ENCODE peak calls at places on chromosomes 6 and 20, in five cellular contexts. One of them, this sample, is unnamed.

GRCh38 chr6:163828038-163828790 is 413.7 kb downstream of the QKI start:
- DNase-seq in H1: no peak
- DNase-seq in HCT116: no peak
- DNase-seq in K562: no peak
- DNase-seq in HepG2: no peak
- DNase-seq in this sample: no peak

GRCh38 chr6:32439708-32440214 is at the start of gene HLA-DRA:
- DNase-seq in H1: no peak
- DNase-seq in HCT116: peak; percentile 72
- DNase-seq in K562: peak; percentile 70
- DNase-seq in HepG2: peak; percentile 31
- DNase-seq in this sample: peak; percentile 99

GRCh38 chr6:21886601-21887091 is 293.1 kb downstream of the SOX4 start:
- DNase-seq in H1: no peak
- DNase-seq in HCT116: no peak
- DNase-seq in K562: no peak
- DNase-seq in HepG2: no peak
- DNase-seq in this sample: no peak

GRCh38 chr6:84665392-84665791 is 99.0 kb downstream of the TBX18 start:
- DNase-seq in H1: no peak
- DNase-seq in HCT116: no peak
- DNase-seq in K562: no peak
- DNase-seq in HepG2: no peak
- DNase-seq in this sample: no peak

GRCh38 chr20:1437222-1437904 is 29.3 kb downstream of the NSFL1C start:
- DNase-seq in H1: no peak
- DNase-seq in HCT116: peak; percentile 71
- DNase-seq in K562: peak; percentile 56
- DNase-seq in HepG2: peak; percentile 83
- DNase-seq in this sample: peak; percentile 40

GRCh38 chr6:37632989-37633550 is 64.6 kb downstream of the MDGA1 start:
- DNase-seq in H1: no peak
- DNase-seq in HCT116: no peak
- DNase-seq in K562: no peak
- DNase-seq in HepG2: no peak
- DNase-seq in this sample: no peak

GRCh38 chr6:160071805-160072687 is 49.6 kb upstream of the SLC22A1 start:
- DNase-seq in H1: no peak
- DNase-seq in HCT116: no peak
- DNase-seq in K562: no peak
- DNase-seq in HepG2: no peak
- DNase-seq in this sample: no peak

GRCh38 chr20:11851646-11852045 is 66.0 kb upstream of the BTBD3 start:
- DNase-seq in H1: no peak
- DNase-seq in HCT116: no peak
- DNase-seq in K562: no peak
- DNase-seq in HepG2: no peak
- DNase-seq in this sample: no peak

GRCh38 chr20:63687419-63688233 is 8.8 kb upstream of the TNFRSF6B start:
- DNase-seq in H1: no peak
- DNase-seq in HCT116: no peak
- DNase-seq in K562: no peak
- DNase-seq in HepG2: no peak
- DNase-seq in this sample: no peak

GRCh38 chr20:60071965-60072364 is 113.7 kb downstream of the CDH26 start:
- DNase-seq in H1: no peak
- DNase-seq in HCT116: no peak
- DNase-seq in K562: no peak
- DNase-seq in HepG2: no peak
- DNase-seq in this sample: no peak

GRCh38 chr20:21110811-21111210 is 4.7 kb upstream of the LINC00237 start:
- DNase-seq in H1: no peak
- DNase-seq in HCT116: no peak
- DNase-seq in K562: no peak
- DNase-seq in HepG2: no peak
- DNase-seq in this sample: no peak

GRCh38 chr20:50743087-50743486 is 11.7 kb downstream of the PARD6B start:
- DNase-seq in H1: no peak
- DNase-seq in HCT116: no peak
- DNase-seq in K562: no peak
- DNase-seq in HepG2: no peak
- DNase-seq in this sample: no peak

GRCh38 chr6:107360476-107360875 is 98.9 kb downstream of the PDSS2 start:
- DNase-seq in H1: no peak
- DNase-seq in HCT116: no peak
- DNase-seq in K562: no peak
- DNase-seq in HepG2: no peak
- DNase-seq in this sample: no peak

GRCh38 chr20:58236612-58237317 is 8.3 kb upstream of the ANKRD60 start:
- DNase-seq in H1: peak; percentile 34
- DNase-seq in HCT116: no peak
- DNase-seq in K562: peak; percentile 74
- DNase-seq in HepG2: peak; percentile 52
- DNase-seq in this sample: peak; percentile 12

GRCh38 chr6:69871107-69871506 is 4.8 kb downstream of the COL19A1 start:
- DNase-seq in H1: no peak
- DNase-seq in HCT116: no peak
- DNase-seq in K562: no peak
- DNase-seq in HepG2: no peak
- DNase-seq in this sample: no peak

GRCh38 chr20:40547492-40548129 is 141.4 kb downstream of the MAFB start:
- DNase-seq in H1: no peak
- DNase-seq in HCT116: no peak
- DNase-seq in K562: no peak
- DNase-seq in HepG2: no peak
- DNase-seq in this sample: no peak

GRCh38 chr6:95240514-95240913 is 336.8 kb upstream of the MANEA start:
- DNase-seq in H1: no peak
- DNase-seq in HCT116: no peak
- DNase-seq in K562: no peak
- DNase-seq in HepG2: no peak
- DNase-seq in this sample: no peak

GRCh38 chr20:1281279-1282057 is 15.4 kb downstream of the SNPH start:
- DNase-seq in H1: no peak
- DNase-seq in HCT116: no peak
- DNase-seq in K562: no peak
- DNase-seq in HepG2: no peak
- DNase-seq in this sample: no peak

GRCh38 chr6:167956983-167957492 is 40.4 kb upstream of the KIF25 start:
- DNase-seq in H1: no peak
- DNase-seq in HCT116: no peak
- DNase-seq in K562: no peak
- DNase-seq in HepG2: peak; percentile 74
- DNase-seq in this sample: no peak

GRCh38 chr6:167954151-167954550 is 43.3 kb upstream of the KIF25 start:
- DNase-seq in H1: no peak
- DNase-seq in HCT116: no peak
- DNase-seq in K562: no peak
- DNase-seq in HepG2: no peak
- DNase-seq in this sample: no peak

GRCh38 chr6:167957626-167958025 is 39.8 kb upstream of the KIF25 start:
- DNase-seq in H1: no peak
- DNase-seq in HCT116: peak; percentile 8
- DNase-seq in K562: no peak
- DNase-seq in HepG2: no peak
- DNase-seq in this sample: no peak

GRCh38 chr6:167953551-167953950 is 43.9 kb upstream of the KIF25 start:
- DNase-seq in H1: no peak
- DNase-seq in HCT116: no peak
- DNase-seq in K562: no peak
- DNase-seq in HepG2: no peak
- DNase-seq in this sample: no peak

DNA sequence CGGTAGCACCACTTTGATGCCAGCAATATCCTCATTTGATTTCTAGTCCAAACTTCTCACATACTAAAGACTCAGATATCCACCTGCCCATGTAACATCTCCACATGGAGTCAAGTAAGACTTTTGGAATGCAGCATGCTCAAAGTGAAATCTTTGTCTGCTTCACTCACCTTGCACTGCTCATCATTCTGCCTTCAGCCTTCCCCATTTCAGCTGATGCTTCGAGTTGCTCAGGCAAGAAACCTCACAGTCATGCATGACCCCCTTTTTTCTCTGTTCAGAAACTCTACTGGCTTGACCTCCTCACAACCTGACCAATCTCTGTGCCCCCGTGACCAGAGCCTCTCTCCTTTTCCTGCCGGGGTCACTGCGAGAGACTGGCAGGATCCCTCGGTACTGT is 41.0 kb upstream of the KIF25 start:
- DNase-seq in H1: no peak
- DNase-seq in HCT116: no peak
- DNase-seq in K562: no peak
- DNase-seq in HepG2: no peak
- DNase-seq in this sample: no peak
- TF ChIP-seq SP1 in H1: no peak
- TF ChIP-seq SP1 in HCT116: no peak
- TF ChIP-seq SP1 in K562: no peak
- TF ChIP-seq SP1 in HepG2: no peak
- TF ChIP-seq SP1 in this sample: no peak

GRCh38 chr20:61698598-61698960 is 367.1 kb downstream of the TAF4 start:
- DNase-seq in H1: no peak
- DNase-seq in HCT116: no peak
- DNase-seq in K562: no peak
- DNase-seq in HepG2: no peak
- DNase-seq in this sample: no peak

GRCh38 chr20:61697666-61698597 is 367.7 kb downstream of the TAF4 start:
- DNase-seq in H1: no peak
- DNase-seq in HCT116: no peak
- DNase-seq in K562: no peak
- DNase-seq in HepG2: no peak
- DNase-seq in this sample: no peak

GRCh38 chr20:61695741-61696140 is 369.9 kb downstream of the TAF4 start:
- DNase-seq in H1: no peak
- DNase-seq in HCT116: no peak
- DNase-seq in K562: no peak
- DNase-seq in HepG2: no peak
- DNase-seq in this sample: no peak

GRCh38 chr20:61694666-61695065 is 371.0 kb downstream of the TAF4 start:
- DNase-seq in H1: no peak
- DNase-seq in HCT116: no peak
- DNase-seq in K562: no peak
- DNase-seq in HepG2: no peak
- DNase-seq in this sample: no peak

GRCh38 chr20:61696181-61696735 is 369.4 kb downstream of the TAF4 start:
- DNase-seq in H1: no peak
- DNase-seq in HCT116: no peak
- DNase-seq in K562: no peak
- DNase-seq in HepG2: no peak
- DNase-seq in this sample: no peak
- TF ChIP-seq POLR2A in H1: no peak
- TF ChIP-seq POLR2A in HCT116: no peak
- TF ChIP-seq POLR2A in K562: no peak
- TF ChIP-seq POLR2A in HepG2: no peak
- TF ChIP-seq POLR2A in this sample: no peak

GRCh38 chr6:117829594-117830319 is 77.3 kb upstream of the SLC35F1 start:
- DNase-seq in H1: peak; percentile 17
- DNase-seq in HCT116: peak; percentile 51
- DNase-seq in K562: no peak
- DNase-seq in HepG2: peak; percentile 44
- DNase-seq in this sample: no peak
- TF ChIP-seq SP1 in H1: peak; percentile 22
- TF ChIP-seq SP1 in HCT116: peak; percentile 23
- TF ChIP-seq SP1 in K562: no peak
- TF ChIP-seq SP1 in HepG2: no peak
- TF ChIP-seq SP1 in this sample: no peak

GRCh38 chr6:29649701-29650673 is 6.9 kb upstream of the MOG start:
- DNase-seq in H1: peak; percentile 94
- DNase-seq in HCT116: peak; percentile 98
- DNase-seq in K562: peak; percentile 94
- DNase-seq in HepG2: peak; percentile 96
- DNase-seq in this sample: peak; percentile 89
- TF ChIP-seq POLR2A in H1: no peak
- TF ChIP-seq POLR2A in HCT116: peak; percentile 91
- TF ChIP-seq POLR2A in K562: peak; percentile 71
- TF ChIP-seq POLR2A in HepG2: peak; percentile 34
- TF ChIP-seq POLR2A in this sample: peak; percentile 91

GRCh38 chr20:44496976-44497375 is 21.3 kb downstream of the TTPAL start:
- DNase-seq in H1: peak; percentile 13
- DNase-seq in HCT116: peak; percentile 39
- DNase-seq in K562: no peak
- DNase-seq in HepG2: no peak
- DNase-seq in this sample: no peak
- TF ChIP-seq SP1 in H1: no peak
- TF ChIP-seq SP1 in HCT116: peak; percentile 21
- TF ChIP-seq SP1 in K562: no peak
- TF ChIP-seq SP1 in HepG2: no peak
- TF ChIP-seq SP1 in this sample: no peak

GRCh38 chr6:167579786-167580370 is 246.8 kb upstream of the AFDN start:
- DNase-seq in H1: no peak
- DNase-seq in HCT116: no peak
- DNase-seq in K562: no peak
- DNase-seq in HepG2: no peak
- DNase-seq in this sample: no peak

GRCh38 chr6:167588181-167588919 is 238.4 kb upstream of the AFDN start:
- DNase-seq in H1: no peak
- DNase-seq in HCT116: no peak
- DNase-seq in K562: no peak
- DNase-seq in HepG2: peak; percentile 77
- DNase-seq in this sample: no peak

GRCh38 chr6:167580512-167580911 is 246.2 kb upstream of the AFDN start:
- DNase-seq in H1: no peak
- DNase-seq in HCT116: no peak
- DNase-seq in K562: no peak
- DNase-seq in HepG2: no peak
- DNase-seq in this sample: no peak

GRCh38 chr6:167581637-167582036 is 245.1 kb upstream of the AFDN start:
- DNase-seq in H1: no peak
- DNase-seq in HCT116: no peak
- DNase-seq in K562: no peak
- DNase-seq in HepG2: no peak
- DNase-seq in this sample: no peak

DNA sequence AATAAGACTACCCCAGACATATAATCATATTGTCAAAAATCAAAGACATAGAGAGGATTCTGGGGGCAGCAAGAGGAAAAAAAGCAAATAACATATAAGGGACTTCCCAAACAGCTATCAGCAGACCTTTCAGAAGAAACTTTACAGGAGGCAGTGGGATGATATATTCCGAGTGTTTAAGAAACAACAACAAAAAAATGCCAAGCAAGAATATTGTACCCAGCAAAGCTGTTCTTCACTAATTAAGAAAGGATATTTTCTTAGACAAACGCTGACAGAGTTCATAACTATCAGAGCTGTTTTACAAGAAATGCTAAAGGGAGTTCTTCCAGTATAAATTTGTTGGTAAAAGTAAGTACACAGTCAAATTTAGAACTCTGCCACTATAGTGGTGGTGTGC is 243.3 kb upstream of the AFDN start:
- DNase-seq in H1: no peak
- DNase-seq in HCT116: no peak
- DNase-seq in K562: no peak
- DNase-seq in HepG2: no peak
- DNase-seq in this sample: no peak
- TF ChIP-seq POLR2A in H1: no peak
- TF ChIP-seq POLR2A in HCT116: no peak
- TF ChIP-seq POLR2A in K562: no peak
- TF ChIP-seq POLR2A in HepG2: no peak
- TF ChIP-seq POLR2A in this sample: no peak